ENCODE peak calls at places on chromosomes 3 and 15, in seven cellular contexts. One of them, this sample, is unnamed.

GRCh38 chr3:194497799-194498575 is 11.2 kb upstream of the ATP13A3 start:
- DNase-seq in retinal pigment epithelial cell: no peak
- DNase-seq in choroid plexus epithelial cell: no peak
- DNase-seq in pancreas: no peak
- DNase-seq in astrocyte of the cerebellum: no peak
- DNase-seq in breast epithelium: no peak
- DNase-seq in GM10248: no peak
- DNase-seq in this sample: no peak

GRCh38 chr3:160676547-160677303 is at the start of gene ARL14:
- DNase-seq in retinal pigment epithelial cell: peak
- DNase-seq in choroid plexus epithelial cell: peak
- DNase-seq in pancreas: peak
- DNase-seq in astrocyte of the cerebellum: no peak
- DNase-seq in breast epithelium: no peak
- DNase-seq in GM10248: no peak
- DNase-seq in this sample: no peak

GRCh38 chr15:66008920-66009572 is 139.8 kb downstream of the RAB11A start:
- DNase-seq in retinal pigment epithelial cell: no peak
- DNase-seq in choroid plexus epithelial cell: no peak
- DNase-seq in pancreas: no peak
- DNase-seq in astrocyte of the cerebellum: no peak
- DNase-seq in breast epithelium: no peak
- DNase-seq in GM10248: no peak
- DNase-seq in this sample: no peak

GRCh38 chr3:191356586-191357439 is 26.5 kb upstream of the UTS2B start:
- DNase-seq in retinal pigment epithelial cell: peak
- DNase-seq in choroid plexus epithelial cell: peak
- DNase-seq in pancreas: no peak
- DNase-seq in astrocyte of the cerebellum: peak
- DNase-seq in breast epithelium: no peak
- DNase-seq in GM10248: no peak
- DNase-seq in this sample: no peak

GRCh38 chr3:108171095-108171494 is 51.1 kb downstream of the IFT57 start:
- DNase-seq in retinal pigment epithelial cell: no peak
- DNase-seq in choroid plexus epithelial cell: no peak
- DNase-seq in pancreas: no peak
- DNase-seq in astrocyte of the cerebellum: no peak
- DNase-seq in breast epithelium: no peak
- DNase-seq in GM10248: no peak
- DNase-seq in this sample: no peak

GRCh38 chr15:92611995-92612745 is 43.4 kb downstream of the FAM174B start:
- DNase-seq in retinal pigment epithelial cell: no peak
- DNase-seq in choroid plexus epithelial cell: no peak
- DNase-seq in pancreas: no peak
- DNase-seq in astrocyte of the cerebellum: no peak
- DNase-seq in breast epithelium: no peak
- DNase-seq in GM10248: no peak
- DNase-seq in this sample: no peak

GRCh38 chr3:157127831-157128767 is 31.8 kb downstream of the CCNL1 start:
- DNase-seq in retinal pigment epithelial cell: peak
- DNase-seq in choroid plexus epithelial cell: peak
- DNase-seq in pancreas: peak
- DNase-seq in astrocyte of the cerebellum: no peak
- DNase-seq in breast epithelium: no peak
- DNase-seq in GM10248: peak
- DNase-seq in this sample: no peak

GRCh38 chr3:118765636-118766305 is 268.9 kb downstream of the IGSF11 start:
- DNase-seq in retinal pigment epithelial cell: no peak
- DNase-seq in choroid plexus epithelial cell: no peak
- DNase-seq in pancreas: no peak
- DNase-seq in astrocyte of the cerebellum: no peak
- DNase-seq in breast epithelium: no peak
- DNase-seq in GM10248: no peak
- DNase-seq in this sample: no peak

GRCh38 chr3:113183748-113184661 is 27.4 kb upstream of the BOC start:
- DNase-seq in retinal pigment epithelial cell: no peak
- DNase-seq in choroid plexus epithelial cell: no peak
- DNase-seq in pancreas: no peak
- DNase-seq in astrocyte of the cerebellum: no peak
- DNase-seq in breast epithelium: no peak
- DNase-seq in GM10248: no peak
- DNase-seq in this sample: no peak

GRCh38 chr15:76190767-76191538 is 120.3 kb downstream of the ETFA start:
- DNase-seq in retinal pigment epithelial cell: no peak
- DNase-seq in choroid plexus epithelial cell: peak
- DNase-seq in pancreas: peak
- DNase-seq in astrocyte of the cerebellum: peak
- DNase-seq in breast epithelium: peak
- DNase-seq in GM10248: peak
- DNase-seq in this sample: peak

GRCh38 chr3:52841211-52841980 is 6.6 kb upstream of the MUSTN1 start:
- DNase-seq in retinal pigment epithelial cell: no peak
- DNase-seq in choroid plexus epithelial cell: peak
- DNase-seq in pancreas: no peak
- DNase-seq in astrocyte of the cerebellum: no peak
- DNase-seq in breast epithelium: no peak
- DNase-seq in GM10248: peak
- DNase-seq in this sample: no peak

GRCh38 chr3:185732782-185733181 is 92.1 kb downstream of the IGF2BP2 start:
- DNase-seq in retinal pigment epithelial cell: no peak
- DNase-seq in choroid plexus epithelial cell: peak
- DNase-seq in pancreas: no peak
- DNase-seq in astrocyte of the cerebellum: no peak
- DNase-seq in breast epithelium: no peak
- DNase-seq in GM10248: no peak
- DNase-seq in this sample: no peak

GRCh38 chr15:92714071-92714456 is 58.5 kb upstream of the FAM174B start:
- DNase-seq in retinal pigment epithelial cell: peak
- DNase-seq in choroid plexus epithelial cell: peak
- DNase-seq in pancreas: no peak
- DNase-seq in astrocyte of the cerebellum: no peak
- DNase-seq in breast epithelium: peak
- DNase-seq in GM10248: no peak
- DNase-seq in this sample: peak

DNA sequence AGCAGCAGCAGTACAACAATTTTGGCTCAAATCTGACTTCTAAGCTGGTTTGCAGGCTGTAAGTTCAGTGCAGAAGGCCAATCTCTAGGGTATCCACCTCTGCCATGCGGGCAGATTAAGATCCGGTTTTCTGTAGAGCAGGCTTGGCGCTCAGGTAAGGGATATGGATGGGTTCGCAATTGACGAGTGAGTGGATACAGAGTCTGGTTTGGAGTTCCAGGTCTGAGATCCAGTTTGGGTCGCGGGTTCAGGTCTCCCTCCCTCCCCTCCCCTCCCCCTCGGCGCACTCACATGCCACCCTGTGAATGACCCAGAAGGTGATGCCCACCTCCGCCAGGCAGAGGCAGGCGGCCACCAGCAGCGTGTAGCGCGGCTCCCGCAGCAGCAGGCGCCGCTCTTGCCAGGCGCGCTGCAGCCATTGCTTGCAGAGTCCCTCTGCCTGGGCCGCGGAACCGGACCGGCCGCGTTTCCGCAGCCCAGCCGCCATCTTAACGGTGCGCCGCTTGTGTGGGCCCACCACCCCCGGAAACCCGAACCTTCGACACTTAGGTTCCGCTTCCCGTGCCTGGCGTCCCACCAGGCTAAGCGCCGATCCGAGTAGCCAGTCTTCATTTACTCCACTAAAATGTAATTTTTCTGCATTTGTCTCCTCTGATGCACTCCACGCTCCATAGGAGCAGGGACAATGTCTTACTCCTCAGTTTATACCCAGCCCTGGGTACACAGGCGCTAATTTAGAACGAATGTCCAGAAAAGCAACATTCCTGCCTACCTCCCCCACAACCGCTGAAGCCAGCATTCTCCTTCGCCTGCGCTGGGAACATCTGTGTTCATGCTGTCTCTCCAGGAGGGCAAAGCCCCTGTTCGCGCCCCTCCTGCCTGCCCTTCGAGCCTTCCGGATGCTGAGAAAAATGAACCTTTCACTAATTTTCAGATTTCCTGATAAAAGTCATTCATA is at the start of gene ALG3:
- DNase-seq in retinal pigment epithelial cell: peak
- DNase-seq in choroid plexus epithelial cell: peak
- DNase-seq in pancreas: peak
- DNase-seq in astrocyte of the cerebellum: peak
- DNase-seq in breast epithelium: peak
- DNase-seq in GM10248: peak
- DNase-seq in this sample: peak
- TF ChIP-seq CTCF in retinal pigment epithelial cell: no peak
- TF ChIP-seq CTCF in choroid plexus epithelial cell: no peak
- TF ChIP-seq CTCF in pancreas: no peak
- TF ChIP-seq CTCF in astrocyte of the cerebellum: no peak
- TF ChIP-seq CTCF in breast epithelium: no peak
- TF ChIP-seq CTCF in GM10248: no peak
- TF ChIP-seq CTCF in this sample: no peak

GRCh38 chr15:57747206-57747605 is 40.7 kb downstream of the POLR2M start:
- DNase-seq in retinal pigment epithelial cell: no peak
- DNase-seq in choroid plexus epithelial cell: peak
- DNase-seq in pancreas: no peak
- DNase-seq in astrocyte of the cerebellum: no peak
- DNase-seq in breast epithelium: no peak
- DNase-seq in GM10248: peak
- DNase-seq in this sample: no peak

GRCh38 chr15:57746752-57747151 is 40.2 kb downstream of the POLR2M start:
- DNase-seq in retinal pigment epithelial cell: no peak
- DNase-seq in choroid plexus epithelial cell: peak
- DNase-seq in pancreas: no peak
- DNase-seq in astrocyte of the cerebellum: no peak
- DNase-seq in breast epithelium: no peak
- DNase-seq in GM10248: no peak
- DNase-seq in this sample: no peak

GRCh38 chr15:57741089-57741488 is 34.6 kb downstream of the POLR2M start:
- DNase-seq in retinal pigment epithelial cell: no peak
- DNase-seq in choroid plexus epithelial cell: no peak
- DNase-seq in pancreas: no peak
- DNase-seq in astrocyte of the cerebellum: no peak
- DNase-seq in breast epithelium: no peak
- DNase-seq in GM10248: no peak
- DNase-seq in this sample: no peak

GRCh38 chr15:57740048-57740447 is 33.5 kb downstream of the POLR2M start:
- DNase-seq in retinal pigment epithelial cell: no peak
- DNase-seq in choroid plexus epithelial cell: no peak
- DNase-seq in pancreas: no peak
- DNase-seq in astrocyte of the cerebellum: no peak
- DNase-seq in breast epithelium: no peak
- DNase-seq in GM10248: no peak
- DNase-seq in this sample: no peak

DNA sequence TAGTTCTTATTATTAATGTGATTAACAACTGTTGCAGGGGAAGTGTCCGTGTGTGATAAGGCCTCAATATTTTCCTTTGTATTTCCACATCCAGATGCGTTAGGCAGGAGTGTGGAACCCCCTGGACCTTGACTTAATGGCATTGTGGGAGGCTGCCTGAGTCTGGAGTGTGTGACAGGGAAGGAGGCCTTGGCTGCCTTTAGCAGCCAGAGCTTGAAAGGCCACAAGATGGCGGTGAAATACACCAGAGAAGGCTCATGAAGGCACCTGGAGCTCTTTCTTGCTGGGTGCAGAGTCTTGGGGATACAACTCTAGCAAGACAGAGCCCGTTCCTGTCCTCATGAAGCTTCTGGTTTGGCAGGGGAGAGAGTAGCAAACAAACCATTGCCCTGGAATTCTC is 36.9 kb downstream of the POLR2M start:
- DNase-seq in retinal pigment epithelial cell: no peak
- DNase-seq in choroid plexus epithelial cell: peak
- DNase-seq in pancreas: no peak
- DNase-seq in astrocyte of the cerebellum: no peak
- DNase-seq in breast epithelium: no peak
- DNase-seq in GM10248: no peak
- DNase-seq in this sample: no peak
- TF ChIP-seq CTCF in retinal pigment epithelial cell: peak
- TF ChIP-seq CTCF in choroid plexus epithelial cell: peak
- TF ChIP-seq CTCF in pancreas: no peak
- TF ChIP-seq CTCF in astrocyte of the cerebellum: no peak
- TF ChIP-seq CTCF in breast epithelium: no peak
- TF ChIP-seq CTCF in GM10248: peak
- TF ChIP-seq CTCF in this sample: no peak

DNA sequence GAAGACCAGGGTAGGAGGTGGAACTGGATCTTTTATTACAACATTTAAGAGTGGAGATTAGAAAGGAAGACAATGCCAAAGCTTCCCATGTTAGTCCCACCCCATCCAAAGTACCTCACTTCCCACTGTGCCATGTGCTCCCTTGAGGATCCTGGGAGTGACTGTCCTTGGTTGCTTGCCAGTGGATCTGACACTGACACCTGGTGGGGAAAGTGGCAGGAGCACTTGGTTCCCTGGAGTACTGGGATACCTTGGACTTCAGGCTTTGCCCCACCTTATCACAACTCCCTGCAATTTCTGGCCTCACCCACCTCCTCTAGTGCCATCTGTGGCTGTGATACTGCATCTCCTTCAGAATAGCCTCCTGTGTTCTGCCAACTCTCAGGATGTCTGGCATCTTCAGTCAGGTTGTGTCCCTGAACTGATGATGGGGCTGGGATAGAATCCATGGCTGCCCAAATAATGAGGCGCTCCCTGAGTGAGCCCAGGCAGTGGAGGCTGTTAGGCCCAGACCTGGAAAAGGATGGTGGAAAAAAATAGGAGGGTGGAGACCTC is 1.3 kb downstream of the ELL3 start:
- DNase-seq in retinal pigment epithelial cell: no peak
- DNase-seq in choroid plexus epithelial cell: no peak
- DNase-seq in pancreas: peak
- DNase-seq in astrocyte of the cerebellum: no peak
- DNase-seq in breast epithelium: peak
- DNase-seq in GM10248: no peak
- DNase-seq in this sample: peak
- TF ChIP-seq CTCF in retinal pigment epithelial cell: peak
- TF ChIP-seq CTCF in choroid plexus epithelial cell: peak
- TF ChIP-seq CTCF in pancreas: peak
- TF ChIP-seq CTCF in astrocyte of the cerebellum: peak
- TF ChIP-seq CTCF in breast epithelium: peak
- TF ChIP-seq CTCF in GM10248: peak
- TF ChIP-seq CTCF in this sample: peak

DNA sequence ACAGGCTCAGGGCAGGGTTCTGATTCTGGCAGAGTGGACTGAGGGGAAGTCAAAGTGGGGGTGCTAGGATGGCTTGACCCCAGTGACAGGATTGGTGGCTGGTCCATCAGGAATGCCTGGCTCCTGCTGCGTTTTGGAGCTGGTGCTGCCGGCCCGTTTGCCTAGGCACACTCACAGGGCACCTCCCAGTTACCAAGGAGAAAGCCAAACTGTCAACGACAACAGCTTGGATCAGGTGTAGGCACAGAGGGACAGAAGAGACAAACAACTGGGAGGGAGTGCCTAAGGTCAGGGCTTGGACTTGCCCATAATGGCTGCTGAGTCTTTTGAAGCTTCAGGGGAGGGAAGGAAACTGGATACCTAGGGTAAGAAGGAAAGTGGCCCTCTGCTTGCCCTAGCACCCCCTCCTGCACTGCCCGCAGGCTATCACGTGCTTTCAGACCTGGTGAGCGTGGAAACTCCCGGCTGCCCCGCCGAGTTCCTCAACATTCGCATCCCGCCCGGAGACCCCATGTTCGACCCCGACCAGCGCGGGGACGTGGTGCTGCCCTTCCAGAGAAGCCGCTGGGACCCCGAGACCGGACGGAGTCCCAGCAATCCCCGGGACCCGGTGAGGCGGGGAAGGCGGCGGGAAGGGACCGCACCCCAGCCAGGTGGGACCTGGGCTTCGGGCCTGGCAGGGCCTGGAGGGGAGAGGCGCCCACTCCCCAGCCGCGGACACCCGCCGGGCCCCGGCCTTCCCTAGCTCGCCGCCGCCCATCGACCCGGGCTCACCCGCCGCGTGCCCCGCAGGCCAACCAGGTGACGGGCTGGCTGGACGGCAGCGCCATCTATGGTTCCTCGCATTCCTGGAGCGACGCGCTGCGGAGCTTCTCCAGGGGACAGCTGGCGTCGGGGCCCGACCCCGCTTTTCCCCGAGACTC is 5.1 kb downstream of the DUOX1 start:
- DNase-seq in retinal pigment epithelial cell: no peak
- DNase-seq in choroid plexus epithelial cell: no peak
- DNase-seq in pancreas: peak
- DNase-seq in astrocyte of the cerebellum: no peak
- DNase-seq in breast epithelium: no peak
- DNase-seq in GM10248: no peak
- DNase-seq in this sample: peak
- TF ChIP-seq CTCF in retinal pigment epithelial cell: peak
- TF ChIP-seq CTCF in choroid plexus epithelial cell: no peak
- TF ChIP-seq CTCF in pancreas: no peak
- TF ChIP-seq CTCF in astrocyte of the cerebellum: no peak
- TF ChIP-seq CTCF in breast epithelium: no peak
- TF ChIP-seq CTCF in GM10248: peak
- TF ChIP-seq CTCF in this sample: no peak

This sample was measured in endothelial cell.